ENCODE peak calls at places on chromosomes 13 and 19, in ten cellular contexts. One of them, this sample, is unnamed.

GRCh38 chr19:49475995-49476880 is 2.2 kb downstream of the FLT3LG start:
- DNase-seq in cortex of kidney: no peak
- DNase-seq in nephron progenitor cell: peak; percentile 86
- DNase-seq in lower lobe of right lung: no peak
- DNase-seq in activated T-cell treated with anti-CD3 and anti-CD28 coated beads for 24 hours: peak; percentile 70
- DNase-seq in HuH-7: peak; percentile 91
- DNase-seq in NCI-H748 treated with DMSO at 0.1 percent for 48 hours: no peak
- DNase-seq in activated CD4-positive, alpha-beta T cell treated with anti-CD3 and anti-CD28 coated beads, Interleukin-2, amount 50 U/mL, for 24 hours: peak; percentile 65
- DNase-seq in T-cell: peak; percentile 56
- DNase-seq in left colon: peak; percentile 44
- DNase-seq in this sample: no peak

GRCh38 chr19:17200408-17201079 is 14.6 kb upstream of the USE1 start:
- DNase-seq in activated CD4-positive, alpha-beta T cell treated with anti-CD3 and anti-CD28 coated beads, Interleukin-2, amount 50 U/mL, for 24 hours: no peak
- DNase-seq in NCI-H748 treated with DMSO at 0.1 percent for 48 hours: no peak
- DNase-seq in HuH-7: peak; percentile 67
- DNase-seq in activated T-cell treated with anti-CD3 and anti-CD28 coated beads for 24 hours: no peak
- DNase-seq in left colon: no peak
- DNase-seq in lower lobe of right lung: no peak
- DNase-seq in T-cell: no peak
- DNase-seq in nephron progenitor cell: no peak
- DNase-seq in cortex of kidney: no peak
- DNase-seq in this sample: no peak

GRCh38 chr13:109647046-109647445 is 139.3 kb downstream of the IRS2 start:
- DNase-seq in lower lobe of right lung: no peak
- DNase-seq in NCI-H748 treated with DMSO at 0.1 percent for 48 hours: no peak
- DNase-seq in T-cell: no peak
- DNase-seq in activated T-cell treated with anti-CD3 and anti-CD28 coated beads for 24 hours: no peak
- DNase-seq in HuH-7: no peak
- DNase-seq in left colon: no peak
- DNase-seq in nephron progenitor cell: no peak
- DNase-seq in activated CD4-positive, alpha-beta T cell treated with anti-CD3 and anti-CD28 coated beads, Interleukin-2, amount 50 U/mL, for 24 hours: no peak
- DNase-seq in cortex of kidney: no peak
- DNase-seq in this sample: no peak

GRCh38 chr13:51995677-51996551 is 15.3 kb downstream of the ATP7B start:
- DNase-seq in NCI-H748 treated with DMSO at 0.1 percent for 48 hours: no peak
- DNase-seq in activated T-cell treated with anti-CD3 and anti-CD28 coated beads for 24 hours: no peak
- DNase-seq in nephron progenitor cell: no peak
- DNase-seq in HuH-7: no peak
- DNase-seq in T-cell: no peak
- DNase-seq in lower lobe of right lung: no peak
- DNase-seq in left colon: peak; percentile 57
- DNase-seq in cortex of kidney: no peak
- DNase-seq in activated CD4-positive, alpha-beta T cell treated with anti-CD3 and anti-CD28 coated beads, Interleukin-2, amount 50 U/mL, for 24 hours: no peak
- DNase-seq in this sample: no peak

GRCh38 chr13:37811441-37811840 is 58.1 kb downstream of the TRPC4 start:
- DNase-seq in lower lobe of right lung: no peak
- DNase-seq in nephron progenitor cell: no peak
- DNase-seq in activated T-cell treated with anti-CD3 and anti-CD28 coated beads for 24 hours: no peak
- DNase-seq in cortex of kidney: no peak
- DNase-seq in activated CD4-positive, alpha-beta T cell treated with anti-CD3 and anti-CD28 coated beads, Interleukin-2, amount 50 U/mL, for 24 hours: no peak
- DNase-seq in NCI-H748 treated with DMSO at 0.1 percent for 48 hours: no peak
- DNase-seq in T-cell: no peak
- DNase-seq in HuH-7: no peak
- DNase-seq in left colon: no peak
- DNase-seq in this sample: no peak

GRCh38 chr19:406121-406711 is 2.7 kb downstream of the C2CD4C start:
- DNase-seq in nephron progenitor cell: peak; percentile 48
- DNase-seq in activated T-cell treated with anti-CD3 and anti-CD28 coated beads for 24 hours: no peak
- DNase-seq in lower lobe of right lung: no peak
- DNase-seq in cortex of kidney: no peak
- DNase-seq in left colon: no peak
- DNase-seq in NCI-H748 treated with DMSO at 0.1 percent for 48 hours: no peak
- DNase-seq in activated CD4-positive, alpha-beta T cell treated with anti-CD3 and anti-CD28 coated beads, Interleukin-2, amount 50 U/mL, for 24 hours: no peak
- DNase-seq in T-cell: no peak
- DNase-seq in HuH-7: no peak
- DNase-seq in this sample: no peak

GRCh38 chr19:16588089-16588823 is 16.0 kb upstream of the SLC35E1 start:
- DNase-seq in nephron progenitor cell: no peak
- DNase-seq in lower lobe of right lung: no peak
- DNase-seq in activated T-cell treated with anti-CD3 and anti-CD28 coated beads for 24 hours: peak; percentile 50
- DNase-seq in NCI-H748 treated with DMSO at 0.1 percent for 48 hours: no peak
- DNase-seq in T-cell: peak; percentile 65
- DNase-seq in cortex of kidney: no peak
- DNase-seq in left colon: peak; percentile 64
- DNase-seq in activated CD4-positive, alpha-beta T cell treated with anti-CD3 and anti-CD28 coated beads, Interleukin-2, amount 50 U/mL, for 24 hours: peak; percentile 47
- DNase-seq in HuH-7: no peak
- DNase-seq in this sample: no peak

GRCh38 chr19:32224371-32225244 is 120.8 kb upstream of the ZNF507 start:
- DNase-seq in cortex of kidney: no peak
- DNase-seq in activated CD4-positive, alpha-beta T cell treated with anti-CD3 and anti-CD28 coated beads, Interleukin-2, amount 50 U/mL, for 24 hours: peak; percentile 22
- DNase-seq in NCI-H748 treated with DMSO at 0.1 percent for 48 hours: peak; percentile 4
- DNase-seq in activated T-cell treated with anti-CD3 and anti-CD28 coated beads for 24 hours: peak; percentile 41
- DNase-seq in left colon: peak; percentile 62
- DNase-seq in T-cell: peak; percentile 29
- DNase-seq in HuH-7: peak; percentile 81
- DNase-seq in nephron progenitor cell: peak; percentile 87
- DNase-seq in lower lobe of right lung: peak; percentile 74
- DNase-seq in this sample: no peak

GRCh38 chr13:23771966-23772365 is 117.2 kb downstream of the MIPEP start:
- DNase-seq in activated CD4-positive, alpha-beta T cell treated with anti-CD3 and anti-CD28 coated beads, Interleukin-2, amount 50 U/mL, for 24 hours: no peak
- DNase-seq in left colon: no peak
- DNase-seq in nephron progenitor cell: no peak
- DNase-seq in activated T-cell treated with anti-CD3 and anti-CD28 coated beads for 24 hours: no peak
- DNase-seq in NCI-H748 treated with DMSO at 0.1 percent for 48 hours: no peak
- DNase-seq in cortex of kidney: no peak
- DNase-seq in lower lobe of right lung: no peak
- DNase-seq in HuH-7: no peak
- DNase-seq in T-cell: no peak
- DNase-seq in this sample: no peak